ENCODE peak calls at places on chromosome 7, in nine cellular contexts. D, T, E, L, V, F, I, P and J are unnamed samples.

GRCh38 chr7:91043924-91044660 is 220.1 kb upstream of the FZD1 start:
- DNase-seq in D (no peak), T (no peak), E (no peak), L (no peak), V (no peak), F (peak; percentile 82), I (no peak), P (no peak), J (no peak)

GRCh38 chr7:55185941-55186609 is 167.3 kb downstream of the EGFR start:
- DNase-seq in D (peak; percentile 28), T (peak; percentile 78), E (no peak), L (peak; percentile 42), V (no peak), F (no peak), I (no peak), P (no peak), J (no peak)

GRCh38 chr7:151812967-151813366 is 63.9 kb downstream of the PRKAG2 start:
- DNase-seq in D (no peak), T (no peak), E (no peak), L (no peak), V (no peak), F (no peak), I (no peak), P (no peak), J (no peak)

GRCh38 chr7:31516680-31517079 is 2.8 kb downstream of the ITPRID1 start:
- DNase-seq in D (no peak), T (no peak), E (no peak), L (no peak), V (no peak), F (no peak), I (no peak), P (no peak), J (no peak)

GRCh38 chr7:43572516-43573049 is 10.3 kb upstream of the STK17A start:
- DNase-seq in D (peak; percentile 64), T (no peak), E (peak; percentile 25), L (peak; percentile 80), V (no peak), F (no peak), I (peak; percentile 69), P (peak; percentile 96), J (no peak)

GRCh38 chr7:91657386-91658120 is 222.9 kb downstream of the MTERF1 start:
- DNase-seq in D (no peak), T (no peak), E (no peak), L (no peak), V (no peak), F (peak; percentile 36), I (no peak), P (no peak), J (no peak)

GRCh38 chr7:123961731-123962130 is 36.7 kb downstream of the SPAM1 start:
- DNase-seq in D (no peak), T (no peak), E (no peak), L (no peak), V (no peak), F (no peak), I (no peak), P (no peak), J (no peak)

GRCh38 chr7:45924283-45924682 is 3.2 kb upstream of the IGFBP3 start:
- DNase-seq in D (no peak), T (no peak), E (no peak), L (peak; percentile 14), V (no peak), F (no peak), I (no peak), P (no peak), J (peak; percentile 28)

GRCh38 chr7:125930848-125931247 is 1001.2 kb upstream of the POT1 start:
- DNase-seq in D (no peak), T (no peak), E (no peak), L (no peak), V (no peak), F (no peak), I (no peak), P (no peak), J (no peak)

GRCh38 chr7:125934965-125935364 is 1005.3 kb upstream of the POT1 start:
- DNase-seq in D (no peak), T (no peak), E (no peak), L (no peak), V (no peak), F (no peak), I (no peak), P (no peak), J (no peak)

DNA sequence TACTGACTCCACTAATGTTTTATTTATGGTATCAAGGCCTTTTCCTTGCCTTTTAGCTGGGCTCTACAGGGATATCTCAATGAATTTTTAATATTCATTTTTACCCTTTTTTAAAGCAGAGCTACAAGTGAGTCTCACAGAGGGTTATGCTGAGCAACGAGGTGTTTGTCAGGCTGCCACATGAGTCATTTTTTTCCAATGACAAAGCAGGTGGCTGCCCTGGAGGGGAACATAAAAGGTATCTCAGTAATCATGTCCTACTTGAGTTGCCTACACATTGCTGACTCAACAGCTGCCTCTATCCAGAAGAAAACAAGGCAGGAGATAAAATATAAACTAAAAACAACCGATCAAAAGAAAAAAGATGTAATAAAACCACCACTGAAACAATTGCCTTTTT is 1004.9 kb upstream of the POT1 start:
- DNase-seq in D (no peak), T (no peak), E (no peak), L (no peak), V (no peak), F (no peak), I (no peak), P (no peak), J (no peak)
- TF ChIP-seq POLR2AphosphoS5 in D (no peak), T (no peak), E (no peak), L (no peak), V (no peak), F (no peak), I (no peak), P (no peak), J (no peak)

GRCh38 chr7:69762821-69763352 is 164.6 kb downstream of the AUTS2 start:
- DNase-seq in D (no peak), T (no peak), E (no peak), L (no peak), V (no peak), F (no peak), I (no peak), P (no peak), J (no peak)

GRCh38 chr7:69764681-69765080 is 166.4 kb downstream of the AUTS2 start:
- DNase-seq in D (no peak), T (no peak), E (no peak), L (no peak), V (no peak), F (no peak), I (no peak), P (no peak), J (no peak)

GRCh38 chr7:69764071-69764470 is 165.8 kb downstream of the AUTS2 start:
- DNase-seq in D (no peak), T (no peak), E (no peak), L (no peak), V (no peak), F (no peak), I (no peak), P (no peak), J (no peak)

GRCh38 chr7:69759373-69759772 is 161.1 kb downstream of the AUTS2 start:
- DNase-seq in D (no peak), T (no peak), E (no peak), L (no peak), V (no peak), F (no peak), I (no peak), P (no peak), J (no peak)

GRCh38 chr7:69761290-69761922 is 163.1 kb downstream of the AUTS2 start:
- DNase-seq in D (no peak), T (no peak), E (no peak), L (no peak), V (no peak), F (no peak), I (no peak), P (no peak), J (no peak)
- TF ChIP-seq CTCF in D (no peak), T (no peak), E (no peak), L (no peak), V (no peak), F (no peak), I (no peak), P (no peak), J (no peak)

GRCh38 chr7:128352636-128353035 is 8.9 kb downstream of the PRRT4 start:
- DNase-seq in D (no peak), T (no peak), E (no peak), L (no peak), V (no peak), F (peak; percentile 32), I (no peak), P (no peak), J (no peak)

GRCh38 chr7:128353189-128353588 is 8.3 kb downstream of the PRRT4 start:
- DNase-seq in D (peak; percentile 74), T (no peak), E (no peak), L (no peak), V (no peak), F (no peak), I (no peak), P (no peak), J (no peak)

GRCh38 chr7:128351296-128352123 is 7.8 kb upstream of the RBM28 start:
- DNase-seq in D (no peak), T (no peak), E (no peak), L (no peak), V (no peak), F (peak; percentile 65), I (no peak), P (no peak), J (no peak)

GRCh38 chr7:128350708-128351295 is 7.1 kb upstream of the RBM28 start:
- DNase-seq in D (no peak), T (no peak), E (no peak), L (no peak), V (no peak), F (no peak), I (no peak), P (no peak), J (no peak)

DNA sequence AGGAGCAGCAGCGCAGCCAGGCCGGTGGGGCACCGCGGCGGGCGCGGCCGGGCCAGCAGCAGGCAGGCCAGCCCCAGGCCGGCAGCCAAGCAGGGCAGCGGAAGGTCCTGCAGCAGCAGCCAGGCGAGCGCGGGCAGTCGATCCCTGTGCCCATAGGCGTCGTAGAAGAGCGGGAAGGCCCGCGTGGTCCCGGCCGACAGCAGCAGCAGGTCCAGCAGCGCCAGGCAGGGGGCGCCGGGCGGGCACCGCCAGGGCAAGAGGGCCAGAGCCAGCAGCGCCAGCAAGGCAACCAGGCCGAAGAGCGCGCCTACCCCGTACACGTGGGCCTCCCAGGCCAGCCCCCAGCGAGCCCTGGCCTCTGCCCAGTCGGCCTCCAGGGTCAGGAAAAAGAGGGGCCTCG is 8.4 kb upstream of the RBM28 start:
- DNase-seq in D (no peak), T (peak; percentile 11), E (peak; percentile 33), L (peak; percentile 72), V (peak; percentile 77), F (peak; percentile 95), I (peak; percentile 78), P (no peak), J (no peak)
- H3K27ac ChIP-seq in D (no peak overlapping the region), T (no peak overlapping the region), E (no peak overlapping the region), L (no peak overlapping the region), V (no peak overlapping the region), F (no peak overlapping the region), I (no peak overlapping the region), P (no peak overlapping the region), J (no peak overlapping the region)

DNA sequence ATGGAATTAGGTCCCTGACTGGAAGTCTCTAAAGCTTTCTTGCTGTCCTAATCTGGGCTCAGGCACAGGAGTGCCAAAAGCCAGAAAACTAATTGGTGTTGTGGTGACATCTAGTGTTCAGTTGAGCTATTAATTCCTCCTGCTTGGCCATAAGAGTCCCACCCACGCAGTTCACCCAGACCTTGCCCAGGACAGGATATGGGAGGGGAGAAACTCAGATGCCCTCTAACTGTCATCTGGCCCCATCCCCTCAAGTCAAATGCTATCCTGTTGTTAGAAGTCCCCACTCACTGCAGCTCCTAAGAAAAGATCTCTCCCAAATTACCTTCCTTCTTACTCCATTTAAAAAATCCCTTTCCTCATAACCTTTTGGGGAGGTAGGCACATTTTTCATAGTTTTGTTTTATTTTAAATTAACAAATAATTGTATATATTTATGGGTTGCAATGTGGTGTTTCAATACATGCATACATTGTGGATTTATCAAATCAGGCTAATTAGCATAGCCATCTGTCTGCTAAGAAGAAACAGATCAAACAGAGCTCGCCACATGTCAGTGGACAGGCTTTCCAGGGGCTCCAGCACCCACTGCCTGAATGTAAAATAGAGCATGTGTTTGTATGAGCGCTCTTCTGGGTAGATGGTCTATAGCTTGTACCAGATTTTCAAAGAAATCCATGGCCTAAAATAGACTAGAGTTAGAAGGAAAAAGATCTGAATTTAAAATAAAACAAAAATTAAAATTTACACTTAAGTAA is 84.0 kb downstream of the GSAP start:
- DNase-seq in D (peak; percentile 82), T (peak; percentile 76), E (peak; percentile 50), L (peak; percentile 93), V (peak; percentile 58), F (peak; percentile 82), I (peak; percentile 84), P (peak; percentile 73), J (peak; percentile 62)
- TF ChIP-seq POLR2AphosphoS5 in D (no peak), T (no peak), E (no peak), L (no peak), V (no peak), F (no peak), I (peak; percentile 20), P (no peak), J (peak; percentile 34)